ENCODE peak calls at places on chromosomes 6 and 20, in four cellular contexts. I is K562, G is HepG2, O is GM12878. D is an unnamed sample.

GRCh38 chr20:31698803-31699718 is 23.6 kb downstream of the BCL2L1 start:
- DNase-seq in G (peak; percentile 76), O (no peak), I (peak; percentile 75), D (peak; percentile 87)

GRCh38 chr20:52476074-52476751 is 284.6 kb upstream of the ZFP64 start:
- DNase-seq in G (no peak), O (no peak), I (no peak), D (no peak)

GRCh38 chr6:38350220-38350619 is 289.5 kb downstream of the BTBD9 start:
- DNase-seq in I (no peak), G (no peak), O (no peak), D (no peak)

GRCh38 chr6:4802312-4802935 is 26.2 kb downstream of the CDYL start:
- DNase-seq in I (no peak), G (no peak), O (peak; percentile 63), D (no peak)

GRCh38 chr6:18388252-18388651 is 1.1 kb downstream of the RNF144B start:
- DNase-seq in O (no peak), I (no peak), G (no peak), D (no peak)

GRCh38 chr20:20010639-20011500 is 6.3 kb upstream of the NAA20 start:
- DNase-seq in I (no peak), O (no peak), G (peak; percentile 91), D (peak; percentile 46)

GRCh38 chr6:124882580-124883393 is 79.5 kb upstream of the RNF217 start:
- DNase-seq in O (no peak), I (no peak), G (no peak), D (peak; percentile 61)

GRCh38 chr6:160430203-160430602 is 82.0 kb downstream of the SLC22A3 start:
- DNase-seq in G (no peak), I (no peak), O (no peak), D (no peak)

GRCh38 chr20:62642666-62643520 is 590 bp downstream of the SLCO4A1 start:
- DNase-seq in G (no peak), O (no peak), I (peak; percentile 66), D (no peak)

GRCh38 chr6:122947355-122947754 is 48.7 kb upstream of the CLVS2 start:
- DNase-seq in O (no peak), I (peak; percentile 1), G (no peak), D (peak; percentile 0)

GRCh38 chr6:42446370-42446769 is 5.4 kb downstream of the TRERF1 start:
- DNase-seq in O (no peak), I (no peak), G (no peak), D (no peak)

GRCh38 chr20:53794529-53795115 is 201.0 kb upstream of the ZNF217 start:
- DNase-seq in O (no peak), I (no peak), G (no peak), D (no peak)

GRCh38 chr20:44924526-44924925 is 14.7 kb downstream of the PABPC1L start:
- DNase-seq in O (no peak), G (no peak), I (no peak), D (no peak)

GRCh38 chr6:165585060-165585459 is 78.0 kb downstream of the PDE10A start:
- DNase-seq in O (no peak), G (no peak), I (no peak), D (no peak)

GRCh38 chr20:1588166-1588868 is 30.8 kb upstream of the SIRPD start:
- DNase-seq in I (no peak), G (no peak), O (no peak), D (no peak)

GRCh38 chr6:121794630-121795029 is 359.2 kb downstream of the GJA1 start:
- DNase-seq in G (no peak), O (no peak), I (no peak), D (peak; percentile 19)

GRCh38 chr6:13375360-13375878 is 47.1 kb upstream of the TBC1D7 start:
- DNase-seq in G (no peak), I (no peak), O (peak; percentile 95), D (no peak)

GRCh38 chr20:51462566-51463276 is 79.8 kb downstream of the NFATC2 start:
- DNase-seq in O (no peak), I (no peak), G (no peak), D (no peak)

DNA sequence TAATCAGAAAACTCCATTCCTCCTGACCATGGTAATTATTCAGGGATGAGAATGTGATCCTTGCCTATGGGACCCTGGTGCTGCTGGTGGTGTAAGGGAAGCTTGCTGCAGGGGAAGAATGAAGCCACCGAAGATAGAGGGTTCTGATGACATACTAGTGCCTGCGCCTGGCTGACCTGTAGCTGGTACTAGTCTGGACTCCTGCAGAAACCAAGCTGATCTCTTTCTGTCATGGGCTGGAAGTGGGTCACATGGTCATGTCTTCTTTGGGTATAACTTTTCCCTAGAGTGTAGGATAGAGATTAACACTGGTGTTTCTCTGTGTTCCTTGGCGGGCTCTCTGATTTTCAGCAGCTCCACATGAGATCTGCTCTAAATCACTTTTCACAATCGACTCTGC is 8.6 kb upstream of the SLC4A11 start:
- DNase-seq in O (no peak), G (no peak), I (no peak), D (no peak)
- TF ChIP-seq BHLHE40 in O (no peak), G (no peak), I (no peak), D (no peak)

DNA sequence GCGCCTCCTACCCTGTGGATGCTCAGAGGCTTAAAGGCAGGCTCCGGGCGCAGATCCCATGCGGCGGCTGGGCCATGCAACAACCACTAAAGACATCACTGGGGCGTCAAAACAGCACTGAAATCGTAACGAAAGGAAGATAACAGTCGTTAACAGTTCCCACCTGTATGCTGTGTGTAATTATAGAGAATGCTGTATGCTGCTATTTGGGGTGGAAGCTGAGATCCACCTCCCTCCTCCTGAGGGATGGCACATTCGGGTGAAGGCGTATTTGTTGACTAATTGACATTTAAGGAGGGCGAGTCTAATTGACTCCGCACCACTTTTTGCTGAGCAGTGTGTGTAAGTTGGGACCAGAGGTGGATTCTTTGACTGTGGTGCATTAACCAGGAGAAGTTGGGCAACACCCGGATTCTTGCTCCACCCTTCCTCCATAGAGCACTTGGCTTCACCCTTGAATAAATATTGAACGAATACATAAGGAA is 687 bp downstream of the SLC35A1 start:
- DNase-seq in I (no peak), O (peak; percentile 12), G (peak; percentile 20), D (peak; percentile 9)
- TF ChIP-seq MAX in I (peak; percentile 5), O (no peak), G (no peak), D (no peak)

DNA sequence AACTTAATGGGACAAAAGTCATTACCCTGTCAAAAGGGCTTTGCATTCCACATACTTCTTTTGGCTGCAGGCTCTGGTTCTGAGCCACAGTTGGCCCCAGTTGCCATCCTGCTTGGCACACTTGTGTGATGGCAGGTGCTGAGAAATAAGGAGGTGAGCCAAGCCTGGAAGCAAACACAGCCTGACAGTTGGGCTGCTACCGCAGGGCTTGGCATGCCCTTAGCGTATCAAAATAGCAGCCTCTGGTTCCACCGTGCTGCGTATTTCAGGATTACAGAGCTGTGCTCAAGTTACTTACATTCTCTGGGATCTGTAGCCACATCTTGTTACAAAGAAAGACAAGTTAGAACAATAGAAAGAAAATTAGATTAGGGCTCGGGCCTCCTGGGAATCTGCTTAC is 11.1 kb downstream of the MTHFD1L start:
- DNase-seq in G (no peak), I (no peak), O (no peak), D (no peak)
- TF ChIP-seq BHLHE40 in G (no peak), I (no peak), O (no peak), D (no peak)

DNA sequence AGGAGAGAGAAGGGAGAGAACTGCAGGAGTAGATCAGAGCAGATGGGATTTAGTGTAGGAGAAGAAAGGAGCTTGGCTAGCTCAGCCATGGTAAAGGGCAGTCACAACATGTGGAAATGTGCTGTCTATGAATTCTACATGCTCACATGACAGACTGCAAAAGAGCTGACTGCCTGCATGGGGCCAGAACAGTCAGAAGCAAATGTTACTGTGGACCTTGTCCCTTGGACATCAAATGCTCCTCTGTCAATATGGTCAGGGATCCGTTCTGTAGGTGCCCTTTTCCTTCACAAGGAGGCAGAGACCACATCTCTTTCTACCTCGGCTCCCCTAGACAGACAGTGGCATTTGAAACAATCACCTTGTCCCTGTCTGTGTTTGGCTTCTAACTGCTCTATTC is 46.6 kb upstream of the HIVEP1 start:
- DNase-seq in G (no peak), O (no peak), I (no peak), D (no peak)
- TF ChIP-seq MAX in G (no peak), O (no peak), I (no peak), D (no peak)

GRCh38 chr6:73802366-73802765 is 106.4 kb downstream of the CD109 start:
- DNase-seq in G (no peak), O (no peak), I (no peak), D (no peak)
- TF ChIP-seq BHLHE40 in G (no peak), O (no peak), I (no peak), D (no peak)